ENCODE peak calls at places on chromosomes 16 and 17, in five cellular contexts. S is AG04450, J is ascending aorta, H is Peyer's patch, Z is endothelial cell of umbilical vein. N is an unnamed sample.

GRCh38 chr17:27315796-27316465 is 22.0 kb downstream of the WSB1 start:
- DNase-seq in J (no peak), H (no peak), S (no peak), Z (no peak), N (no peak)

GRCh38 chr16:8619671-8620370 is 1.7 kb upstream of the METTL22 start:
- DNase-seq in J (no peak), Z (no peak), S (no peak), H (no peak), N (no peak)

GRCh38 chr16:21203155-21203797 is 8.1 kb downstream of the ZP2 start:
- DNase-seq in J (no peak), H (peak; percentile 59), S (no peak), Z (no peak), N (no peak)

GRCh38 chr16:27067138-27067537 is 411 bp downstream of the C16orf82 start:
- DNase-seq in Z (no peak), H (no peak), J (no peak), S (no peak), N (no peak)

GRCh38 chr16:1775006-1775845 is 2.3 kb upstream of the MRPS34 start:
- DNase-seq in Z (no peak), J (no peak), S (no peak), H (no peak), N (no peak)

GRCh38 chr16:31476305-31477219 is 4.6 kb downstream of the TGFB1I1 start:
- DNase-seq in S (no peak), Z (no peak), H (peak; percentile 97), J (no peak), N (peak; percentile 75)

GRCh38 chr17:37182786-37183185 is 193.0 kb upstream of the C17orf78 start:
- DNase-seq in Z (peak; percentile 63), H (no peak), S (no peak), J (no peak), N (no peak)

GRCh38 chr17:59333845-59334244 is 2.4 kb downstream of the YPEL2 start:
- DNase-seq in H (no peak), S (no peak), J (no peak), Z (no peak), N (no peak)

GRCh38 chr17:49456172-49456965 is 38.7 kb upstream of the NGFR start:
- DNase-seq in Z (no peak), H (no peak), J (no peak), S (peak; percentile 50), N (no peak)

GRCh38 chr16:29984764-29985147 is 10.7 kb downstream of the HIRIP3 start:
- DNase-seq in S (no peak), Z (no peak), H (no peak), J (no peak), N (no peak)

GRCh38 chr16:51507286-51507685 is 356.2 kb upstream of the SALL1 start:
- DNase-seq in Z (no peak), J (no peak), S (no peak), H (no peak), N (no peak)

GRCh38 chr17:69828087-69828486 is 246.9 kb upstream of the KCNJ16 start:
- DNase-seq in J (no peak), H (no peak), Z (peak; percentile 97), S (no peak), N (no peak)

GRCh38 chr17:46783031-46783593 is 35.4 kb downstream of the WNT3 start:
- DNase-seq in S (no peak), J (no peak), H (peak; percentile 92), Z (no peak), N (no peak)

GRCh38 chr16:48413291-48413690 is 28.1 kb upstream of the SIAH1 start:
- DNase-seq in Z (no peak), S (no peak), H (no peak), J (no peak), N (no peak)

GRCh38 chr17:7843536-7844291 is 9.7 kb downstream of the KDM6B start:
- DNase-seq in S (peak; percentile 57), H (peak; percentile 95), Z (peak; percentile 86), J (peak; percentile 63), N (peak; percentile 93)

GRCh38 chr16:19330801-19331484 is 45.4 kb downstream of the CLEC19A start:
- DNase-seq in H (no peak), J (no peak), Z (no peak), S (no peak), N (no peak)

GRCh38 chr17:82935944-82936767 is 96.3 kb upstream of the ZNF750 start:
- DNase-seq in J (no peak), S (no peak), H (peak; percentile 30), Z (no peak), N (no peak)

GRCh38 chr17:22286337-22287041 is 594.2 kb downstream of the KCNJ18 start:
- DNase-seq in S (no peak), H (no peak), Z (no peak), J (no peak), N (no peak)

GRCh38 chr16:10888320-10888937 is 11.4 kb downstream of the CIITA start:
- DNase-seq in H (peak; percentile 77), Z (no peak), S (no peak), J (no peak), N (no peak)

GRCh38 chr17:17579691-17580090 is 11.8 kb downstream of the PEMT start:
- DNase-seq in H (no peak), J (no peak), Z (no peak), S (no peak), N (no peak)

GRCh38 chr17:35889818-35890773 is 9.9 kb upstream of the CCL5 start:
- DNase-seq in Z (peak; percentile 52), S (no peak), H (no peak), J (no peak), N (no peak)

GRCh38 chr16:76195648-76196047 is 81.6 kb upstream of the CNTNAP4 start:
- DNase-seq in Z (no peak), S (no peak), J (no peak), H (no peak), N (no peak)

GRCh38 chr17:66713533-66714042 is 121.3 kb upstream of the CACNG5 start:
- DNase-seq in S (no peak), J (no peak), Z (no peak), H (no peak), N (no peak)

GRCh38 chr16:85514601-85515318 is 98.4 kb upstream of the GSE1 start:
- DNase-seq in H (peak; percentile 69), Z (no peak), J (peak; percentile 35), S (peak; percentile 86), N (no peak)

GRCh38 chr17:31510273-31511175 is 119.0 kb downstream of the RAB11FIP4 start:
- DNase-seq in J (peak; percentile 33), H (no peak), S (no peak), Z (no peak), N (no peak)

GRCh38 chr16:89598199-89598598 is 15.2 kb upstream of the DPEP1 start:
- DNase-seq in H (no peak), S (no peak), Z (no peak), J (no peak), N (no peak)

GRCh38 chr16:9081183-9081582 is 10.3 kb upstream of the HAPSTR1 start:
- DNase-seq in S (no peak), H (no peak), J (no peak), Z (no peak), N (no peak)

GRCh38 chr16:17469011-17469741 is 1.6 kb downstream of the XYLT1 start:
- DNase-seq in Z (no peak), S (peak; percentile 30), H (peak; percentile 48), J (no peak), N (no peak)
- H3K27ac ChIP-seq in Z (no peak overlapping the region), S (peak overlapping the region; percentile 21), H (peak overlapping the region; percentile 19), J (no peak overlapping the region), N (peak overlapping the region; percentile 67)

DNA sequence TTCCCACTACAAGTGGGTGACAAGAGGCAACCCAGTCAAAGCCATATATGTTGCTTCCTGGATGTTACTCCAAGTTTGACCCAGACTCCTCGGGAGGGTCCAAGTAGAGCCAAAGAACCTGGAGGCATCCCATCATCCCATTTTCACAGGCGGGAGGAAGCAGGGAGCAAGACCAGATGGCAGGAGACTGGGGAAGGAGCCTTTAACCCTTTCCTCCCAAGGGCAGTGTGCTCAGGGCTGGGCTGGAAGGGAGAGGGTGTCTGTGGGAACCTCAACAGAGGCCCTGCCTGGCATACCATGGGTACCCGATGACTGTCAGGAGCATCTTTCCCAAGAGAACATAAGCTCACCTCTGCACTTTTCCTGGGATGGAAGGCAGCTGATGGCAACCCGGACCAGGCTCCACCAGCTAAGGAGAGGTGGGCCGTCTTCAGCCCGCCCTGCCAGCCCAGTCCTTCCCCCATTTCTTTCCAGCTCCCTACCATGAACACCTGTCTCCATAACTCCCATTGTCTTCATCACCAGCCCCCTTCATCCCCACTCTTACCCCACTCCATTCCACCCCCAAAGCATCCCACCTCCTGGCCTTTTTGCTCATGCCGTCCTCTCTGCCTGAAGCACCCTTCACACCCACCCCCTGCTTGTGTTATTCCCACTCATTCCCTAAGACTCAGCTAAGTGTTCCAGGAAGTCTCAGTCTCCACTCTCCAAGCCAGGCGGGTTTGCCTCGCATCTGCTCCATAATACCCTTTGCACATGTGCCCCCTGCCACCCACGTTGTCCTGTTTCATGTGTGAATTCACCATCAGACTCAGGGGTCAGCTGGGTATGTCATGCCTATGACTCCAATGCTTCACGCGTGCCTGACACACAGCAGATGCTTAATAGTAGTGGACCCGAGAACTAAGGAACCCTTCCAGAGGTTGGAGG is 5.9 kb upstream of the SLC16A5 start:
- DNase-seq in Z (no peak), H (no peak), S (no peak), J (no peak), N (no peak)
- H3K27ac ChIP-seq in Z (no peak overlapping the region), H (no peak overlapping the region), S (no peak overlapping the region), J (no peak overlapping the region), N (no peak overlapping the region)

DNA sequence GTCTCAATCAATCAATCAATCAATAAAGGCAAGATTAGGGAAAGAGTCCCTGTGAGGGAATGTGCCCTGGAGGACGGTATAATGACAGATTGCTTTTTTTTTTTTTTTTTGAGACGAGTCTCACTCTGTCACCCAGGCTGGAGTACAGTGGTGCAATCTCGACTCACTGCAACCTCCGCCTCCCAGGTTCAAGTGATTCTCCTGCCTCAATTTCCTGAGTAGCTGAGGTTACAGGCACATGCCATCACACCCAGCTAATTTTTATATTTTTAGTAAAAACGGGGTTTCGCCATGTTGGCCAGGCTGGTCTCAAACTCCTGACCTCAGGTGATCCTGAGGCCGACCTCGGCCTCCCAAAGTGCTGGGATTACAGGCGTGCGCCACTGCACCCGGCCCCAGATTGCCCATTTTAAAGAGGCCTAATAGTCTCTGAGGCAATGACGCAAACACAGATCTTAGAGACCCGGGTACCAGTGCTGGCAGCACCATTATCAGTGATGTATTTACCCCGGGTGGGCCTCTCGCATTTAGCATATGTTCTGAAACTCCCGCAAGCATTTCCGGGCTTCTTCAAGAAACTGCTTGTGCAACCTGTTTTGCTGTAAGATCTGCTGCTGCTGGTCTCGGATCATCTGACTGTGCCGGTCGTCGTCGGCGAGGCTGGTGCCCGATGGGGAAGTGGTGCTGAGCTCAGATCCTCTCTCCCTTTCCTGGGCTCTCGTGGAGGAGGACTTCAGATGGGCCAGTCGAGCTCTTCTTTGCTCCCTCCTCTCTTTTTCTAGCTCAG is 12.7 kb downstream of the CEP295NL start:
- DNase-seq in J (peak; percentile 46), Z (no peak), S (no peak), H (peak; percentile 88), N (peak; percentile 64)
- H3K27ac ChIP-seq in J (peak overlapping the region; percentile 34), Z (no peak overlapping the region), S (no peak overlapping the region), H (peak overlapping the region; percentile 61), N (peak overlapping the region; percentile 53)

DNA sequence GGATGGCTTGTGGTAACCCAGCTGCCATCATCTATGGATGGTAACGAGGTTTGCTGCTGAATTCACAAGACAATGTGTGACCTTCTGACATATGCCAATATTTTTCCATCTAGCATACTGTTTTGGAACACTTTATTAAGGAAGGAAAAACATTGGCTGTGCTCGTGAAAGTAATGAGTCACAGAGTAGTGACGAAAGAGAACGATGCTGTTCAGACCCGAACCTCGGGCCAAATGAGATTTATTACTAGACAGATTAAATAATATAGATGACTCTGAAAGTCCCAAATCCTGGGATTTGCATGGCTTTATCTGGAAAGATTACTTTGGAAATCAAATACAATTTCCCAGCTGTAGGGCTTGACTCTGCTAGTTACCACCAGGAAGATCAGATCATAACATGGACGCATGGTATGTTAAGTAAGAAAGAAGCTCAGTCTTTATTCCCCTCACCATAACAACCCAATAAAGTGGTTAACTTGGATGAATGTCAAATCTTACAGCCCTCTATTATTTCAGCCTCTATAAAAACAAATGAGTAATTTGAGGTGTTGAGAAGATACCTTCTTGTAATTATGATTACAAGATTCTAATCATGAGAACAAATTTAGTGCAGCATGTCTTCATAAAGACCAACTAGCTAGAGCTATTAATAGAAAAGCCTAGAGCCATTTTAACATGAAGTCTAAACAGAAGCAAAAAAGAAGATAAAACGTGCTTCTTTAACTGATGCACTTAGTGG is 32.6 kb downstream of the ERN1 start:
- DNase-seq in H (no peak), J (no peak), S (no peak), Z (peak; percentile 97), N (no peak)
- H3K27ac ChIP-seq in H (no peak overlapping the region), J (peak overlapping the region; percentile 48), S (no peak overlapping the region), Z (peak overlapping the region; percentile 83), N (no peak overlapping the region)

N was measured in naive thymus-derived CD4-positive, alpha-beta T cell.